ENCODE peak calls at places on chromosomes 13 and 19, in eight cellular contexts. One of them, this sample, is unnamed.

GRCh38 chr19:11420429-11420893 is 1.3 kb upstream of the RGL3 start:
- DNase-seq in SK-N-SH: no peak
- DNase-seq in HCT116: no peak
- DNase-seq in neural progenitor cell: peak; percentile 44
- DNase-seq in GM23338: peak; percentile 44
- DNase-seq in GM23248: peak; percentile 67
- DNase-seq in PC-3: no peak
- DNase-seq in Karpas-422: no peak
- DNase-seq in this sample: peak; percentile 91

GRCh38 chr19:46494115-46494935 is 1.3 kb downstream of the PNMA8B start:
- DNase-seq in SK-N-SH: no peak
- DNase-seq in HCT116: no peak
- DNase-seq in neural progenitor cell: peak; percentile 1
- DNase-seq in GM23338: peak; percentile 45
- DNase-seq in GM23248: no peak
- DNase-seq in PC-3: no peak
- DNase-seq in Karpas-422: no peak
- DNase-seq in this sample: peak; percentile 83

GRCh38 chr13:95355491-95355890 is 54.2 kb upstream of the ABCC4 start:
- DNase-seq in SK-N-SH: no peak
- DNase-seq in HCT116: no peak
- DNase-seq in neural progenitor cell: no peak
- DNase-seq in GM23338: no peak
- DNase-seq in GM23248: no peak
- DNase-seq in PC-3: peak; percentile 49
- DNase-seq in Karpas-422: no peak
- DNase-seq in this sample: no peak

GRCh38 chr19:18340990-18341868 is 831 bp downstream of the PGPEP1 start:
- DNase-seq in SK-N-SH: peak; percentile 70
- DNase-seq in HCT116: no peak
- DNase-seq in neural progenitor cell: peak; percentile 39
- DNase-seq in GM23338: peak; percentile 47
- DNase-seq in GM23248: peak; percentile 81
- DNase-seq in PC-3: peak; percentile 51
- DNase-seq in Karpas-422: peak; percentile 81
- DNase-seq in this sample: peak; percentile 93

GRCh38 chr13:107553838-107554237 is 661.5 kb downstream of the LIG4 start:
- DNase-seq in SK-N-SH: peak; percentile 39
- DNase-seq in HCT116: no peak
- DNase-seq in neural progenitor cell: peak; percentile 20
- DNase-seq in GM23338: no peak
- DNase-seq in GM23248: peak; percentile 36
- DNase-seq in PC-3: peak; percentile 3
- DNase-seq in Karpas-422: no peak
- DNase-seq in this sample: no peak

GRCh38 chr19:3369337-3370213 is 3.2 kb downstream of the NFIC start:
- DNase-seq in SK-N-SH: no peak
- DNase-seq in HCT116: no peak
- DNase-seq in neural progenitor cell: peak; percentile 57
- DNase-seq in GM23338: peak; percentile 59
- DNase-seq in GM23248: peak; percentile 89
- DNase-seq in PC-3: peak; percentile 59
- DNase-seq in Karpas-422: no peak
- DNase-seq in this sample: peak; percentile 98

GRCh38 chr19:39474139-39474620 is 6.5 kb upstream of the TIMM50 start:
- DNase-seq in SK-N-SH: peak; percentile 91
- DNase-seq in HCT116: no peak
- DNase-seq in neural progenitor cell: peak; percentile 77
- DNase-seq in GM23338: peak; percentile 87
- DNase-seq in GM23248: peak; percentile 49
- DNase-seq in PC-3: peak; percentile 26
- DNase-seq in Karpas-422: peak; percentile 83
- DNase-seq in this sample: peak; percentile 91

GRCh38 chr19:35117791-35118190 is 2.2 kb downstream of the FXYD3 start:
- DNase-seq in SK-N-SH: no peak
- DNase-seq in HCT116: no peak
- DNase-seq in neural progenitor cell: no peak
- DNase-seq in GM23338: no peak
- DNase-seq in GM23248: no peak
- DNase-seq in PC-3: no peak
- DNase-seq in Karpas-422: no peak
- DNase-seq in this sample: no peak

GRCh38 chr19:4467835-4468234 is 4.3 kb upstream of the HDGFL2 start:
- DNase-seq in SK-N-SH: no peak
- DNase-seq in HCT116: no peak
- DNase-seq in neural progenitor cell: no peak
- DNase-seq in GM23338: no peak
- DNase-seq in GM23248: no peak
- DNase-seq in PC-3: no peak
- DNase-seq in Karpas-422: no peak
- DNase-seq in this sample: no peak

DNA sequence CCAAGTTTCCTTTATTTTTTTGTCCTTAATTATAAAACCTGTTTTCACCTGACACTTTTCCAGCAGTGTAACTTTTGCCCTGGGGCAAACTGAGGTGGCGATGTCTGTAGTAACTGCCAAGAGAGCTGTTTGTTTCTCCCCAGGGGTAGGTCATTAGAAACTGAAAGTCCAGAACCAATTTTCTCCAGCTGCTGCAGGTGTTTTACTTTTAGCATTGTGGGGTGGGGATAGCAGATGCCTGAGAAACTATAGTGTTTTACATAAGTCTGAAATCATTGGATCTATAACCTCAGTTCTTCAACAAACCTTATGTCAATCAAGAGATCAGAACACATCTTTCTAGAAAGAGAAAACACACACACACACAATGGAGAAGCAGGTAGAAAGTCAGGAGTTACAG is 92.7 kb downstream of the LHFPL6 start:
- DNase-seq in SK-N-SH: no peak
- DNase-seq in HCT116: no peak
- DNase-seq in neural progenitor cell: no peak
- DNase-seq in GM23338: no peak
- DNase-seq in GM23248: no peak
- DNase-seq in PC-3: no peak
- DNase-seq in Karpas-422: no peak
- DNase-seq in this sample: peak; percentile 66
- H2AFZ ChIP-seq in SK-N-SH: no peak overlapping the region
- H2AFZ ChIP-seq in HCT116: no peak overlapping the region
- H2AFZ ChIP-seq in neural progenitor cell: no peak overlapping the region
- H2AFZ ChIP-seq in GM23338: no peak overlapping the region
- H2AFZ ChIP-seq in GM23248: no peak overlapping the region
- H2AFZ ChIP-seq in PC-3: no peak overlapping the region
- H2AFZ ChIP-seq in Karpas-422: no peak overlapping the region
- H2AFZ ChIP-seq in this sample: no peak overlapping the region

GRCh38 chr13:49454388-49455015 is 10.4 kb downstream of the SETDB2 start:
- DNase-seq in SK-N-SH: no peak
- DNase-seq in HCT116: no peak
- DNase-seq in neural progenitor cell: no peak
- DNase-seq in GM23338: peak; percentile 6
- DNase-seq in GM23248: peak; percentile 75
- DNase-seq in PC-3: no peak
- DNase-seq in Karpas-422: no peak
- DNase-seq in this sample: no peak
- H3K4me3 ChIP-seq in SK-N-SH: no peak overlapping the region
- H3K4me3 ChIP-seq in HCT116: no peak overlapping the region
- H3K4me3 ChIP-seq in neural progenitor cell: no peak overlapping the region
- H3K4me3 ChIP-seq in GM23338: no peak overlapping the region
- H3K4me3 ChIP-seq in GM23248: peak overlapping the region; percentile 60
- H3K4me3 ChIP-seq in PC-3: no peak overlapping the region
- H3K4me3 ChIP-seq in Karpas-422: no peak overlapping the region
- H3K4me3 ChIP-seq in this sample: no peak overlapping the region

GRCh38 chr13:27635256-27635655 is 13.6 kb downstream of the POLR1D start:
- DNase-seq in SK-N-SH: no peak
- DNase-seq in HCT116: no peak
- DNase-seq in neural progenitor cell: no peak
- DNase-seq in GM23338: no peak
- DNase-seq in GM23248: no peak
- DNase-seq in PC-3: no peak
- DNase-seq in Karpas-422: no peak
- DNase-seq in this sample: no peak

GRCh38 chr13:27632214-27632613 is 10.5 kb downstream of the POLR1D start:
- DNase-seq in SK-N-SH: no peak
- DNase-seq in HCT116: no peak
- DNase-seq in neural progenitor cell: no peak
- DNase-seq in GM23338: no peak
- DNase-seq in GM23248: no peak
- DNase-seq in PC-3: no peak
- DNase-seq in Karpas-422: no peak
- DNase-seq in this sample: no peak

GRCh38 chr13:27632648-27633047 is 11.0 kb downstream of the POLR1D start:
- DNase-seq in SK-N-SH: no peak
- DNase-seq in HCT116: no peak
- DNase-seq in neural progenitor cell: no peak
- DNase-seq in GM23338: no peak
- DNase-seq in GM23248: no peak
- DNase-seq in PC-3: no peak
- DNase-seq in Karpas-422: no peak
- DNase-seq in this sample: no peak

GRCh38 chr13:27634791-27635190 is 13.1 kb downstream of the POLR1D start:
- DNase-seq in SK-N-SH: no peak
- DNase-seq in HCT116: no peak
- DNase-seq in neural progenitor cell: no peak
- DNase-seq in GM23338: no peak
- DNase-seq in GM23248: no peak
- DNase-seq in PC-3: no peak
- DNase-seq in Karpas-422: no peak
- DNase-seq in this sample: no peak

GRCh38 chr13:27634231-27634630 is 12.5 kb downstream of the POLR1D start:
- DNase-seq in SK-N-SH: no peak
- DNase-seq in HCT116: no peak
- DNase-seq in neural progenitor cell: no peak
- DNase-seq in GM23338: no peak
- DNase-seq in GM23248: no peak
- DNase-seq in PC-3: no peak
- DNase-seq in Karpas-422: no peak
- DNase-seq in this sample: no peak
- H3K36me3 ChIP-seq in SK-N-SH: peaks cover 21% of the 10 kb centered on the region
- H3K36me3 ChIP-seq in HCT116: no peaks in the 10 kb centered on the region
- H3K36me3 ChIP-seq in neural progenitor cell: no peaks in the 10 kb centered on the region
- H3K36me3 ChIP-seq in GM23338: no peaks in the 10 kb centered on the region
- H3K36me3 ChIP-seq in GM23248: peaks cover 8% of the 10 kb centered on the region
- H3K36me3 ChIP-seq in PC-3: no peaks in the 10 kb centered on the region
- H3K36me3 ChIP-seq in Karpas-422: peaks cover 25% of the 10 kb centered on the region
- H3K36me3 ChIP-seq in this sample: peaks cover 3% of the 10 kb centered on the region

GRCh38 chr13:75875450-75875849 is 239.3 kb downstream of the LMO7 start:
- DNase-seq in SK-N-SH: no peak
- DNase-seq in HCT116: no peak
- DNase-seq in neural progenitor cell: no peak
- DNase-seq in GM23338: no peak
- DNase-seq in GM23248: no peak
- DNase-seq in PC-3: no peak
- DNase-seq in Karpas-422: no peak
- DNase-seq in this sample: no peak

GRCh38 chr13:75873499-75873898 is 237.4 kb downstream of the LMO7 start:
- DNase-seq in SK-N-SH: no peak
- DNase-seq in HCT116: no peak
- DNase-seq in neural progenitor cell: no peak
- DNase-seq in GM23338: no peak
- DNase-seq in GM23248: no peak
- DNase-seq in PC-3: no peak
- DNase-seq in Karpas-422: no peak
- DNase-seq in this sample: no peak

GRCh38 chr13:75876371-75877050 is 240.4 kb downstream of the LMO7 start:
- DNase-seq in SK-N-SH: peak; percentile 55
- DNase-seq in HCT116: peak; percentile 60
- DNase-seq in neural progenitor cell: peak; percentile 71
- DNase-seq in GM23338: peak; percentile 85
- DNase-seq in GM23248: peak; percentile 77
- DNase-seq in PC-3: peak; percentile 72
- DNase-seq in Karpas-422: peak; percentile 79
- DNase-seq in this sample: no peak

GRCh38 chr13:75879656-75880055 is 243.5 kb downstream of the LMO7 start:
- DNase-seq in SK-N-SH: no peak
- DNase-seq in HCT116: no peak
- DNase-seq in neural progenitor cell: no peak
- DNase-seq in GM23338: no peak
- DNase-seq in GM23248: no peak
- DNase-seq in PC-3: no peak
- DNase-seq in Karpas-422: no peak
- DNase-seq in this sample: no peak

GRCh38 chr13:75877092-75877491 is 241.0 kb downstream of the LMO7 start:
- DNase-seq in SK-N-SH: no peak
- DNase-seq in HCT116: no peak
- DNase-seq in neural progenitor cell: peak; percentile 35
- DNase-seq in GM23338: peak; percentile 42
- DNase-seq in GM23248: no peak
- DNase-seq in PC-3: no peak
- DNase-seq in Karpas-422: no peak
- DNase-seq in this sample: no peak
- H2AFZ ChIP-seq in SK-N-SH: no peak overlapping the region
- H2AFZ ChIP-seq in HCT116: peak overlapping the region; percentile 95
- H2AFZ ChIP-seq in neural progenitor cell: peak overlapping the region; percentile 90
- H2AFZ ChIP-seq in GM23338: no peak overlapping the region
- H2AFZ ChIP-seq in GM23248: no peak overlapping the region
- H2AFZ ChIP-seq in PC-3: peak overlapping the region; percentile 65
- H2AFZ ChIP-seq in Karpas-422: no peak overlapping the region
- H2AFZ ChIP-seq in this sample: no peak overlapping the region

GRCh38 chr13:33556828-33557227 is 261.1 kb upstream of the RFC3 start:
- DNase-seq in SK-N-SH: no peak
- DNase-seq in HCT116: no peak
- DNase-seq in neural progenitor cell: no peak
- DNase-seq in GM23338: no peak
- DNase-seq in GM23248: no peak
- DNase-seq in PC-3: peak; percentile 25
- DNase-seq in Karpas-422: no peak
- DNase-seq in this sample: no peak

GRCh38 chr13:33554919-33555791 is 262.8 kb upstream of the RFC3 start:
- DNase-seq in SK-N-SH: no peak
- DNase-seq in HCT116: no peak
- DNase-seq in neural progenitor cell: peak; percentile 14
- DNase-seq in GM23338: peak; percentile 15
- DNase-seq in GM23248: peak; percentile 16
- DNase-seq in PC-3: peak; percentile 21
- DNase-seq in Karpas-422: no peak
- DNase-seq in this sample: no peak

GRCh38 chr13:33561627-33562026 is 256.3 kb upstream of the RFC3 start:
- DNase-seq in SK-N-SH: no peak
- DNase-seq in HCT116: no peak
- DNase-seq in neural progenitor cell: no peak
- DNase-seq in GM23338: no peak
- DNase-seq in GM23248: no peak
- DNase-seq in PC-3: no peak
- DNase-seq in Karpas-422: no peak
- DNase-seq in this sample: no peak

DNA sequence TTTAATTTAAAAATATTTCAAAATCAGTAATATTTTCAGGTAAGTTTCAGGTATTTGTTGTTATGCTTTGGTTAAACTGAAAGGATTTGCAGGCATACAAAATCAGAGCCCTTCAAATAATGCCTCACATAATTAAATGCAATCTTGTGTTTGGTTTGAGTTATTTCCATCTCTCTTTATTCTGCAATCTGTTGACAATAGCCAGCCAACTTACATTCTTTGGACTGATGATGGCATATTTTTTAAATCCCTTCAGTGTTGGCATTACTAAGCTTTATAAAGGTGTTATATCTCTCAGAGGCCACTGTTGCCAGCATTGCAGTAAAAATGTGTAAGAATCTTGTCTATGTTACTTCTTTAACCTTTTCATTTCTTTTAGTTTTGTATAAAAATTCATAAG is 257.2 kb upstream of the RFC3 start:
- DNase-seq in SK-N-SH: no peak
- DNase-seq in HCT116: no peak
- DNase-seq in neural progenitor cell: no peak
- DNase-seq in GM23338: no peak
- DNase-seq in GM23248: peak; percentile 34
- DNase-seq in PC-3: no peak
- DNase-seq in Karpas-422: no peak
- DNase-seq in this sample: no peak
- H3K4me3 ChIP-seq in SK-N-SH: no peak overlapping the region
- H3K4me3 ChIP-seq in HCT116: no peak overlapping the region
- H3K4me3 ChIP-seq in neural progenitor cell: no peak overlapping the region
- H3K4me3 ChIP-seq in GM23338: no peak overlapping the region
- H3K4me3 ChIP-seq in GM23248: no peak overlapping the region
- H3K4me3 ChIP-seq in PC-3: no peak overlapping the region
- H3K4me3 ChIP-seq in Karpas-422: no peak overlapping the region
- H3K4me3 ChIP-seq in this sample: no peak overlapping the region

This sample was measured in osteoblast.